ENCODE peak calls at places on chromosome 18, in ten cellular contexts. M is GM12865, U is WTC11, H is astrocyte of the spinal cord, C is esophagus squamous epithelium, G is OCI-LY7, S is keratinocyte, W is endothelial cell of umbilical vein, R is esophagus muscularis mucosa, O is BE2C. B is an unnamed sample.
A peak's percentile ranks its signal among the peaks of the same experiment; 100 is the strongest.

GRCh38 chr18:48467231-48467630 is 58.0 kb upstream of the ZBTB7C start:
- DNase-seq in R (no peak), H (no peak), M (no peak), S (no peak), C (no peak), O (no peak), W (no peak), G (no peak), U (no peak), B (no peak)

GRCh38 chr18:13216732-13217465 is 1.7 kb upstream of the LDLRAD4 start:
- DNase-seq in G (no peak), S (no peak), U (peak; percentile 68), R (no peak), M (peak; percentile 14), H (no peak), W (peak; percentile 22), O (peak; percentile 57), C (no peak), B (peak; percentile 78)

GRCh38 chr18:31419457-31419932 is 28.0 kb upstream of the DSG3 start:
- DNase-seq in G (no peak), R (no peak), S (peak; percentile 61), W (no peak), C (no peak), H (no peak), M (no peak), U (no peak), O (no peak), B (no peak)

GRCh38 chr18:9835112-9835755 is 50.5 kb upstream of the TXNDC2 start:
- DNase-seq in O (no peak), S (no peak), C (no peak), H (no peak), W (no peak), U (no peak), R (no peak), G (no peak), M (no peak), B (no peak)

GRCh38 chr18:28189400-28190239 is 12.7 kb upstream of the CDH2 start:
- DNase-seq in G (peak; percentile 43), H (peak; percentile 76), C (no peak), M (peak; percentile 65), R (no peak), W (peak; percentile 73), U (peak; percentile 61), S (peak; percentile 25), O (peak; percentile 15), B (peak; percentile 35)

GRCh38 chr18:3753116-3753515 is 303.1 kb downstream of the TGIF1 start:
- DNase-seq in S (no peak), R (no peak), C (no peak), W (no peak), H (no peak), M (no peak), O (no peak), U (no peak), G (no peak), B (no peak)

GRCh38 chr18:70931942-70932814 is 643.3 kb downstream of the SOCS6 start:
- DNase-seq in H (peak; percentile 50), M (peak; percentile 9), U (no peak), C (no peak), R (no peak), G (peak; percentile 11), W (peak; percentile 63), S (no peak), O (peak; percentile 16), B (peak; percentile 10)

GRCh38 chr18:44715245-44715644 is 34.6 kb downstream of the SETBP1 start:
- DNase-seq in H (peak; percentile 63), M (no peak), R (no peak), S (no peak), G (no peak), U (no peak), W (no peak), C (no peak), O (no peak), B (no peak)

DNA sequence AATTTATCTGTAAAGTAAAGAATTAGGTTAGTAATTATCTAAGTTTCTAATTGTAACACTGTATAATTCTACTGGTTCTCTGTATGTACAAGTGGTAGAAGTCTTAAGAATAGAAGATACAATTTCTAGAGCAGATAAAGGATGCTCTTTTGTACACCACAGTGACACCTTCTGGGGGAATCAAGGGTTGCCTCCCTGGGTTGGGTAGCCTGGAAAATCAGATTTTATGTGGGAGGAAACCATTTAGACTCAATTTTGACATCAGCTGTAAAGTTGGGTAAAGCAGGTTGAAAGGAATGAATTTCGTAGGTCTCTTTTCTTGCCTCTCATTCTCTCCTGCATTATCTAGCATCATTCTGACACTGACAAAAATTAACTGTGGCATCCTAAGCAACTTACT is 354.8 kb downstream of the DCC start:
- DNase-seq in R (no peak), W (no peak), G (peak; percentile 0), U (peak; percentile 31), S (no peak), M (peak; percentile 2), O (no peak), H (peak; percentile 12), C (no peak), B (peak; percentile 7)
- TF ChIP-seq CTCF in R (no peak), W (peak; percentile 25), G (peak; percentile 45), U (peak; percentile 36), S (no peak), M (peak; percentile 28), O (peak; percentile 18), H (peak; percentile 63), C (no peak), B (no peak)

DNA sequence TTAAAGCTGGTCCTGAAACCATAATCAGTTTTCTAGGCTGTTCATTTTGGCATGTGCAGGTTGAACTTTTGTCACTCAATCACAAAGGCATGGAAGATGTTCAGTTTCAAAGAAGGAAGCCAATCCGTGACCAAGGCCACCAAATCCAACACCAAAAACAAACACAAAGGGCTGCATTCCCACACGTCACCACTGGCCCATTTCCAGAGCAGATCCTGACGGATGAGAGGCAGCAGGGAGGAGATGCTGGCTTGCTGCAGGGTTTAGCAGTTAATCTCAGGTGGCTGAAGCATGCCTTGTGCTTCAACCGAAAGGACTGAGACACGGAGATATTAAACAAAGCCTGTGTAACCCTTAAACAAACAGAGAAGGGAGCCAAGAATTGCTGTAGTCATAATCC is 191.9 kb upstream of the CTAGE1 start:
- DNase-seq in H (peak; percentile 29), W (peak; percentile 82), C (no peak), M (no peak), U (no peak), R (no peak), O (no peak), G (no peak), S (no peak), B (no peak)
- TF ChIP-seq CTCF in H (no peak), W (no peak), C (no peak), M (no peak), U (no peak), R (no peak), O (no peak), G (no peak), S (no peak), B (no peak)

GRCh38 chr18:62850619-62851306 is 135.4 kb downstream of the PHLPP1 start:
- DNase-seq in G (no peak), U (no peak), M (no peak), O (no peak), H (no peak), W (peak; percentile 59), R (no peak), C (no peak), S (no peak), B (no peak)

GRCh38 chr18:62852851-62853250 is 137.5 kb downstream of the PHLPP1 start:
- DNase-seq in O (no peak), W (no peak), M (no peak), R (no peak), G (no peak), S (no peak), H (no peak), U (no peak), C (no peak), B (no peak)

GRCh38 chr18:62857278-62857976 is 142.1 kb downstream of the PHLPP1 start:
- DNase-seq in H (no peak), G (no peak), S (no peak), U (no peak), W (no peak), C (no peak), M (no peak), O (no peak), R (no peak), B (no peak)

GRCh38 chr18:62860062-62860461 is 144.7 kb downstream of the PHLPP1 start:
- DNase-seq in M (no peak), U (no peak), C (no peak), S (no peak), H (no peak), R (no peak), G (no peak), W (no peak), O (no peak), B (no peak)

DNA sequence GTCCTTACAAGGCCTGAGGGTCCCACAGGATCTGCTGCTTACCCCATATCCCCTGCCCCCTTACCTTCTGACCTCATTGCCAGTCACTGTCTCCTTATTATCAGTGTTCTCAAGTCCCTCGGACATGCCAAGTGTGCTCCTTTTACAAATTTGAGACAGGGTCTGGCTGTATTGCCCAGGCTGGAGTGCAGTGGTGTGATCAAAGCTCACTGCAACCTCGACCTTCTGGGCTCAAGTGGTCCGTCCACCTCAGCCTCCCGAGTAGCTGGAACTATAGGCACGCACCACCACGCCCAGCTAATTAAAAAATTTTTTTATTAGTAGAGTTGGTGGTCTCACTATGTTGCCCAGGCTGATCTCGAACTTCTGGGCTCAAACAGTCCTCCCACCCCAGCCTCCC is 141.0 kb downstream of the PHLPP1 start:
- DNase-seq in R (no peak), U (no peak), W (no peak), M (no peak), G (no peak), H (no peak), O (no peak), S (no peak), C (no peak), B (no peak)
- TF ChIP-seq CTCF in R (no peak), U (no peak), W (no peak), M (no peak), G (no peak), H (no peak), O (no peak), S (no peak), C (no peak), B (no peak)

GRCh38 chr18:77197073-77197472 is 52.6 kb upstream of the GALR1 start:
- DNase-seq in M (no peak), G (no peak), U (peak; percentile 45), R (no peak), C (no peak), H (no peak), W (no peak), O (no peak), S (no peak), B (no peak)
- TF ChIP-seq CTCF in M (peak; percentile 24), G (peak; percentile 35), U (no peak), R (no peak), C (no peak), H (peak; percentile 1), W (no peak), O (no peak), S (peak; percentile 26), B (peak; percentile 4)

GRCh38 chr18:40159141-40160017 is 1795.7 kb upstream of the PIK3C3 start:
- DNase-seq in W (peak; percentile 63), G (no peak), U (no peak), C (no peak), M (peak; percentile 5), O (no peak), R (no peak), H (peak; percentile 61), S (no peak), B (no peak)
- TF ChIP-seq CTCF in W (peak; percentile 44), G (peak; percentile 44), U (peak; percentile 29), C (peak; percentile 37), M (peak; percentile 24), O (peak; percentile 25), R (peak; percentile 47), H (peak; percentile 72), S (no peak), B (no peak)